ENCODE peak calls at places on chromosome 14, in eight cellular contexts. G, I, B, U, X, R, Z and Y are unnamed samples.

GRCh38 chr14:68137704-68138619 is 318.4 kb downstream of the RAD51B start:
- DNase-seq in Z (peak), G (peak), B (peak), R (no peak), U (peak), I (peak), X (no peak), Y (peak)

GRCh38 chr14:100880271-100881101 is 23.0 kb downstream of the RTL1 start:
- DNase-seq in X (no peak), B (no peak), I (no peak), G (no peak), Z (no peak), U (no peak), R (no peak), Y (no peak)

GRCh38 chr14:22887260-22887989 is 4.4 kb downstream of the REM2 start:
- DNase-seq in I (peak), B (peak), X (peak), G (peak), U (no peak), R (no peak), Z (peak), Y (no peak)

GRCh38 chr14:64235652-64236640 is 58.2 kb downstream of the ESR2 start:
- DNase-seq in G (peak), U (no peak), X (no peak), B (no peak), I (no peak), R (no peak), Z (no peak), Y (no peak)

GRCh38 chr14:68789002-68789797 is 3.7 kb downstream of the ZFP36L1 start:
- DNase-seq in R (peak), X (peak), I (peak), G (peak), B (peak), U (no peak), Z (peak), Y (peak)

GRCh38 chr14:44778562-44778961 is 183.2 kb downstream of the KLHL28 start:
- DNase-seq in Z (no peak), B (peak), U (no peak), X (peak), R (no peak), I (no peak), G (no peak), Y (no peak)

GRCh38 chr14:42013560-42013959 is 406.9 kb downstream of the LRFN5 start:
- DNase-seq in B (no peak), G (no peak), I (no peak), X (no peak), Z (no peak), R (no peak), U (no peak), Y (no peak)

GRCh38 chr14:104080557-104081492 is 4.7 kb upstream of the ASPG start:
- DNase-seq in X (no peak), G (no peak), U (no peak), R (no peak), B (no peak), Z (no peak), I (no peak), Y (no peak)

GRCh38 chr14:100533647-100534485 is 53.4 kb downstream of the BEGAIN start:
- DNase-seq in B (no peak), Z (peak), R (peak), U (no peak), X (peak), G (peak), I (peak), Y (peak)